ENCODE peak calls at places on chromosomes 2 and 18, in four cellular contexts. One of them, this sample, is unnamed.

GRCh38 chr18:70355620-70356385 is 67.0 kb downstream of the SOCS6 start:
- DNase-seq in stomach: no peak
- DNase-seq in Calu3: no peak
- DNase-seq in tibial artery: no peak
- DNase-seq in this sample: no peak

GRCh38 chr2:25558262-25558661 is 115.1 kb downstream of the DTNB start:
- DNase-seq in stomach: no peak
- DNase-seq in Calu3: no peak
- DNase-seq in tibial artery: no peak
- DNase-seq in this sample: no peak

GRCh38 chr18:59904051-59904601 is 4.3 kb downstream of the PMAIP1 start:
- DNase-seq in stomach: no peak
- DNase-seq in Calu3: no peak
- DNase-seq in tibial artery: no peak
- DNase-seq in this sample: no peak

GRCh38 chr18:24600076-24600654 is 139.7 kb downstream of the HRH4 start:
- DNase-seq in stomach: no peak
- DNase-seq in Calu3: peak
- DNase-seq in tibial artery: no peak
- DNase-seq in this sample: peak

GRCh38 chr2:108909275-108909823 is 79.7 kb downstream of the EDAR start:
- DNase-seq in stomach: no peak
- DNase-seq in Calu3: no peak
- DNase-seq in tibial artery: no peak
- DNase-seq in this sample: no peak

GRCh38 chr18:44128365-44128764 is 552.3 kb upstream of the SETBP1 start:
- DNase-seq in stomach: no peak
- DNase-seq in Calu3: no peak
- DNase-seq in tibial artery: no peak
- DNase-seq in this sample: no peak

GRCh38 chr2:974054-974453 is 23.4 kb downstream of the SNTG2 start:
- DNase-seq in stomach: no peak
- DNase-seq in Calu3: no peak
- DNase-seq in tibial artery: no peak
- DNase-seq in this sample: no peak

GRCh38 chr2:237429761-237430160 is 15.8 kb upstream of the COL6A3 start:
- DNase-seq in stomach: no peak
- DNase-seq in Calu3: no peak
- DNase-seq in tibial artery: no peak
- DNase-seq in this sample: no peak

GRCh38 chr2:94774851-94775250 is 96.4 kb upstream of the TEKT4 start:
- DNase-seq in stomach: no peak
- DNase-seq in Calu3: no peak
- DNase-seq in tibial artery: no peak
- DNase-seq in this sample: no peak

GRCh38 chr2:237652854-237653253 is 25.5 kb downstream of the LRRFIP1 start:
- DNase-seq in stomach: no peak
- DNase-seq in Calu3: no peak
- DNase-seq in tibial artery: no peak
- DNase-seq in this sample: no peak

GRCh38 chr2:118784860-118785259 is 62.6 kb downstream of the EN1 start:
- DNase-seq in stomach: no peak
- DNase-seq in Calu3: no peak
- DNase-seq in tibial artery: no peak
- DNase-seq in this sample: no peak

GRCh38 chr2:68465081-68465916 is 1.8 kb downstream of the FBXO48 start:
- DNase-seq in stomach: no peak
- DNase-seq in Calu3: no peak
- DNase-seq in tibial artery: no peak
- DNase-seq in this sample: no peak

GRCh38 chr2:10042301-10043161 is 819 bp upstream of the KLF11 start:
- DNase-seq in stomach: peak
- DNase-seq in Calu3: no peak
- DNase-seq in tibial artery: peak
- DNase-seq in this sample: no peak

GRCh38 chr2:7884338-7884737 is 797.5 kb upstream of the ID2 start:
- DNase-seq in stomach: no peak
- DNase-seq in Calu3: no peak
- DNase-seq in tibial artery: no peak
- DNase-seq in this sample: no peak
- TF ChIP-seq CTCF in stomach: no peak
- TF ChIP-seq CTCF in Calu3: no peak
- TF ChIP-seq CTCF in tibial artery: no peak
- TF ChIP-seq CTCF in this sample: no peak

DNA sequence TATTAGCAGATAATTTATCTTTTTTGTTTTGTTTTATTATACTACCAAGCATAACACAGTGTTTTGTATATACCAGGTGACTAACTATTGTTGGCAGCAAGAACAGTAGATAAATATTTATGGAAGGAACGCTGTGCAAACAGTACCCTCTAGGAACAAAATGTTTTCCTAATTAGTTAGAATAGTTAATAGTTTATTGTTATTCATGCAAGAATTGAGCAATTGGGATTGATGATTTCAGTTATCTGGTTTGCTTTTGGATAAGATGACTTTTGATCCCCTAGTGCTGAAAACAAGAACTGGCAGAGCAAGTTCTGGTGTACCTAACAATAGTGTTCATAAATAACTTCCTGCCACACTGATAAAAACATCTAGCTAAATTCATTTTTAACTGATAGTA is 323.3 kb downstream of the TGIF1 start:
- DNase-seq in stomach: no peak
- DNase-seq in Calu3: no peak
- DNase-seq in tibial artery: no peak
- DNase-seq in this sample: no peak
- TF ChIP-seq CTCF in stomach: peak
- TF ChIP-seq CTCF in Calu3: peak
- TF ChIP-seq CTCF in tibial artery: no peak
- TF ChIP-seq CTCF in this sample: no peak

GRCh38 chr18:8947576-8947975 is 154.9 kb upstream of the NDUFV2 start:
- DNase-seq in stomach: no peak
- DNase-seq in Calu3: no peak
- DNase-seq in tibial artery: no peak
- DNase-seq in this sample: no peak

GRCh38 chr18:8948011-8948410 is 154.5 kb upstream of the NDUFV2 start:
- DNase-seq in stomach: no peak
- DNase-seq in Calu3: no peak
- DNase-seq in tibial artery: no peak
- DNase-seq in this sample: no peak

GRCh38 chr18:8951491-8951890 is 151.0 kb upstream of the NDUFV2 start:
- DNase-seq in stomach: no peak
- DNase-seq in Calu3: no peak
- DNase-seq in tibial artery: no peak
- DNase-seq in this sample: no peak

GRCh38 chr18:8948471-8949149 is 153.9 kb upstream of the NDUFV2 start:
- DNase-seq in stomach: no peak
- DNase-seq in Calu3: no peak
- DNase-seq in tibial artery: no peak
- DNase-seq in this sample: no peak

GRCh38 chr18:8949206-8949605 is 153.3 kb upstream of the NDUFV2 start:
- DNase-seq in stomach: no peak
- DNase-seq in Calu3: no peak
- DNase-seq in tibial artery: no peak
- DNase-seq in this sample: no peak
- TF ChIP-seq CTCF in stomach: no peak
- TF ChIP-seq CTCF in Calu3: no peak
- TF ChIP-seq CTCF in tibial artery: no peak
- TF ChIP-seq CTCF in this sample: no peak

GRCh38 chr2:184611221-184612085 is 13.1 kb downstream of the ZNF804A start:
- DNase-seq in stomach: no peak
- DNase-seq in Calu3: no peak
- DNase-seq in tibial artery: no peak
- DNase-seq in this sample: no peak
- TF ChIP-seq CTCF in stomach: no peak
- TF ChIP-seq CTCF in Calu3: peak
- TF ChIP-seq CTCF in tibial artery: no peak
- TF ChIP-seq CTCF in this sample: no peak

DNA sequence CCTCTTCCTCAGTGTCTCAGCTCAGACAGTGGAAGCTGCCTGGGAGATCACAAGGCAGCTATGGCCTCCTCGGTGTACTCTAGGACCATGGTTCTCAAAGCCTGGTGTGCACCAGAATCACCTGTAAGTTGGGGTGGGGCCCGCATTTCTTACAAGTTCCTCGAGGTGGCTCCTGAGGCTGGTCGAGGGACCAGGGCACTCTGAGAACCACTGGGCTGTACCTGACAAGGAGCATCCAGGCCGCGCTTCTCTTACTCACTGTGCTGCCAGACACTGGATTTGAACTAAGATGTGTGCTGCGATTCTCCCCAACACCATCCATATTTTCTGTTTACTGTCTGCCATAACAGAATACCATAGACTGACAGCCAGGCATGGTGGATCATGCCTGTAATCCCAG is 59.5 kb downstream of the DIPK1C start:
- DNase-seq in stomach: peak
- DNase-seq in Calu3: no peak
- DNase-seq in tibial artery: no peak
- DNase-seq in this sample: no peak
- TF ChIP-seq CTCF in stomach: no peak
- TF ChIP-seq CTCF in Calu3: no peak
- TF ChIP-seq CTCF in tibial artery: no peak
- TF ChIP-seq CTCF in this sample: no peak